ENCODE peak calls at places on chromosomes 16 and 17, in four cellular contexts. One of them, this sample, is unnamed.

GRCh38 chr16:75000481-75001081 is 1.8 kb downstream of the ZNRF1 start:
- DNase-seq in fibroblast of the aortic adventitia: peak
- DNase-seq in PC-3: peak
- DNase-seq in astrocyte of the spinal cord: peak
- DNase-seq in this sample: no peak

GRCh38 chr17:65235284-65235683 is 98.1 kb downstream of the RGS9 start:
- DNase-seq in astrocyte of the spinal cord: no peak
- DNase-seq in PC-3: peak
- DNase-seq in fibroblast of the aortic adventitia: no peak
- DNase-seq in this sample: peak

GRCh38 chr17:77571562-77571981 is 386.9 kb upstream of the TNRC6C start:
- DNase-seq in PC-3: no peak
- DNase-seq in fibroblast of the aortic adventitia: peak
- DNase-seq in astrocyte of the spinal cord: no peak
- DNase-seq in this sample: peak

GRCh38 chr17:54256530-54256929 is 433.8 kb downstream of the KIF2B start:
- DNase-seq in PC-3: no peak
- DNase-seq in fibroblast of the aortic adventitia: no peak
- DNase-seq in astrocyte of the spinal cord: no peak
- DNase-seq in this sample: no peak

GRCh38 chr17:28698253-28698941 is 13.3 kb downstream of the PROCA1 start:
- DNase-seq in fibroblast of the aortic adventitia: no peak
- DNase-seq in astrocyte of the spinal cord: no peak
- DNase-seq in PC-3: no peak
- DNase-seq in this sample: no peak

GRCh38 chr17:44518032-44518431 is 14.8 kb upstream of the GPATCH8 start:
- DNase-seq in fibroblast of the aortic adventitia: peak
- DNase-seq in astrocyte of the spinal cord: no peak
- DNase-seq in PC-3: no peak
- DNase-seq in this sample: peak

GRCh38 chr16:3027983-3028715 is 4.3 kb downstream of the THOC6 start:
- DNase-seq in PC-3: peak
- DNase-seq in astrocyte of the spinal cord: peak
- DNase-seq in fibroblast of the aortic adventitia: peak
- DNase-seq in this sample: peak

GRCh38 chr16:79887541-79888540 is 287.3 kb upstream of the MAF start:
- DNase-seq in PC-3: no peak
- DNase-seq in fibroblast of the aortic adventitia: no peak
- DNase-seq in astrocyte of the spinal cord: no peak
- DNase-seq in this sample: no peak

GRCh38 chr17:5555254-5555653 is 29.1 kb downstream of the NLRP1 start:
- DNase-seq in fibroblast of the aortic adventitia: peak
- DNase-seq in astrocyte of the spinal cord: peak
- DNase-seq in PC-3: no peak
- DNase-seq in this sample: no peak

GRCh38 chr16:52861614-52862022 is 191.1 kb downstream of the CHD9NB start:
- DNase-seq in fibroblast of the aortic adventitia: no peak
- DNase-seq in astrocyte of the spinal cord: no peak
- DNase-seq in PC-3: peak
- DNase-seq in this sample: no peak

GRCh38 chr16:50304467-50305440 is 38.4 kb downstream of the ADCY7 start:
- DNase-seq in PC-3: no peak
- DNase-seq in fibroblast of the aortic adventitia: no peak
- DNase-seq in astrocyte of the spinal cord: no peak
- DNase-seq in this sample: no peak

GRCh38 chr17:44830359-44831269 is 527 bp upstream of the GJC1 start:
- DNase-seq in PC-3: peak
- DNase-seq in astrocyte of the spinal cord: peak
- DNase-seq in fibroblast of the aortic adventitia: peak
- DNase-seq in this sample: peak

GRCh38 chr17:6551909-6552768 is 4.2 kb downstream of the PITPNM3 start:
- DNase-seq in PC-3: peak
- DNase-seq in astrocyte of the spinal cord: no peak
- DNase-seq in fibroblast of the aortic adventitia: no peak
- DNase-seq in this sample: no peak

GRCh38 chr16:88665148-88665547 is 2.3 kb upstream of the MVD start:
- DNase-seq in astrocyte of the spinal cord: no peak
- DNase-seq in PC-3: no peak
- DNase-seq in fibroblast of the aortic adventitia: no peak
- DNase-seq in this sample: no peak

GRCh38 chr16:15491430-15491829 is 57.0 kb downstream of the BMERB1 start:
- DNase-seq in fibroblast of the aortic adventitia: no peak
- DNase-seq in PC-3: no peak
- DNase-seq in astrocyte of the spinal cord: no peak
- DNase-seq in this sample: no peak

GRCh38 chr16:83109736-83110135 is 483.0 kb downstream of the CDH13 start:
- DNase-seq in fibroblast of the aortic adventitia: peak
- DNase-seq in astrocyte of the spinal cord: no peak
- DNase-seq in PC-3: no peak
- DNase-seq in this sample: peak
- TF ChIP-seq CTCF in fibroblast of the aortic adventitia: no peak
- TF ChIP-seq CTCF in astrocyte of the spinal cord: no peak
- TF ChIP-seq CTCF in PC-3: no peak
- TF ChIP-seq CTCF in this sample: peak

GRCh38 chr17:50853015-50853615 is 13.0 kb downstream of the TOB1 start:
- DNase-seq in fibroblast of the aortic adventitia: no peak
- DNase-seq in astrocyte of the spinal cord: no peak
- DNase-seq in PC-3: no peak
- DNase-seq in this sample: no peak
- H3K4me3 ChIP-seq in fibroblast of the aortic adventitia: no peak
- H3K4me3 ChIP-seq in astrocyte of the spinal cord: no peak
- H3K4me3 ChIP-seq in PC-3: no peak
- H3K4me3 ChIP-seq in this sample: no peak

DNA sequence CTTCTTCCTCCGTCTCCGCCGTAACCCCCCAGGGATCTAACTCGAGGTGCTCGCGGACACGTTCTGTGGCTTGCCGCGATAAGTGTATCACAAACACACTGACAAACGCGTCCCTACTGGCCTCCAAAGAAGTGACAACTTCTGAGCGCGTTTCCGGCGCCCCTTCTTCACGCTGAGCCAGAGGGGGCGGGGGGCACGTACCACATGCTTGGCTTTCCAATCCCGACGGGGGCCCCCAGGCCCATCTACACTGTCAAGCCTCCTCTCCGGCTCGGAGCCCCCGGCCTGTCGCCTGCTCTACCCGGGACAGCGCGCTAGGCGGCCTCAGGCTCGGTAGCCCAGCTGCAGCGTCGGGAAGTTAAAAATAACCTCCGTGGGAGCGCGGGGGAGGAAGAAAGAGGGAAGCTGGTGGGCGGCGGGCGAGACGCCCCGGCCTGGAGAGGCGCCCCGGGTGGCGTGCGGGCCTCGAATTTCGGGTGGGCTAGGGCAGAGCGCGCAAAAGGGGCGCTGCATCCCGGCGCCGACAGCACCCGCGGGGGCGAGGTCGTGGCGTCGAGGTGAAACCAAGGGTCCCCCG is 676 bp upstream of the SPHK1 start:
- DNase-seq in fibroblast of the aortic adventitia: peak
- DNase-seq in PC-3: peak
- DNase-seq in astrocyte of the spinal cord: peak
- DNase-seq in this sample: peak
- TF ChIP-seq CTCF in fibroblast of the aortic adventitia: peak
- TF ChIP-seq CTCF in PC-3: peak
- TF ChIP-seq CTCF in astrocyte of the spinal cord: peak
- TF ChIP-seq CTCF in this sample: peak

DNA sequence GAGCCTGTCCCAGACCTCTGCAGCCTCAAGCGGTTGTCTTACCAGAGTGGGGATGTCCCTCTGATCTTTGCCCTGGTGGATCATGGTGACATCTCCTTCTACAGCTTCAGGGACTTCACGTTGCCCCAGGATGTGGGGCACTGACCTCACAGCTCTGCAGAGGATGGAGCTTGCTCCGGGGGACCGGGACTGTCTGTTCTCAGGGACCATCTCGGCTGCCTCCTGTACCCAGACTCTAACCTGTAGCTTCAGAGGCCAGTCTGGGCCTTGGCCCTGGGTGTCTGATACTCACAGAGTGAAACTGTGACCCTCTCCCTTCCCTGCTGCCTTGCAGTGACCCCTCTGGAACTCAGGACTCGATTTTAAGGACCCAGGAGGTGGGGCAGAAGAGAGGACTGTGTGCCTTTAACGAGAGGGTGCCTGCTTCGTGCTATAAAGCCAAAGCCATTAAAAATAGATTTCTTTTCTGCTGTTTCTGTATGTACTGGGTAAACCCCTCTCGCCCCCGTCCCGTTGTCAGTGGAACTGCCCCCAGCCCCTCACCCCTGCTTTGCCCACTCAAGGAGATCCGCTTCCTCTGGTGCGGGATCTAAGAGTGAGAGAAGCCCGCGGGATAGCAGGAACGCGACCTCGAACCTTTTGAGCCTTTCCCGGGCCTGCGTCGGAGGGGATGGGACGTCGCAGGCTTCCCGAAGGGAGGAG is 1.1 kb upstream of the LLGL2 start:
- DNase-seq in fibroblast of the aortic adventitia: no peak
- DNase-seq in astrocyte of the spinal cord: no peak
- DNase-seq in PC-3: no peak
- DNase-seq in this sample: no peak
- H3K4me3 ChIP-seq in fibroblast of the aortic adventitia: no peak
- H3K4me3 ChIP-seq in astrocyte of the spinal cord: no peak
- H3K4me3 ChIP-seq in PC-3: peak
- H3K4me3 ChIP-seq in this sample: peak